ENCODE peak calls at places on chromosome 22, in nine cellular contexts. J is cardiac fibroblast, D is MCF 10A, F is NCI-H2029, Q is putamen, Z is C1 segment of cervical spinal cord, C is SW 1271, G is anterior cingulate cortex, L is A549. R is an unnamed sample.
A peak's percentile ranks its signal among the peaks of the same experiment; 100 is the strongest.

GRCh38 chr22:36966851-36967535 is 52.3 kb downstream of the TST start:
- DNase-seq in L (no peak), J (peak; percentile 19), G (no peak), D (peak; percentile 86), Z (no peak), F (no peak), Q (no peak), C (no peak), R (no peak)

GRCh38 chr22:37419916-37420655 is 7.2 kb downstream of the ELFN2 start:
- DNase-seq in Q (no peak), J (no peak), G (no peak), F (no peak), C (no peak), Z (no peak), L (no peak), D (peak; percentile 52), R (no peak)

GRCh38 chr22:20571531-20572007 is 64.2 kb downstream of the MED15 start:
- DNase-seq in J (peak; percentile 49), L (peak; percentile 21), D (peak; percentile 53), Z (no peak), Q (no peak), C (no peak), G (no peak), F (no peak), R (no peak)

GRCh38 chr22:37018815-37019308 is 385 bp downstream of the TST start:
- DNase-seq in G (no peak), J (peak; percentile 65), F (no peak), Z (no peak), C (peak; percentile 13), D (peak; percentile 36), L (peak; percentile 21), Q (no peak), R (no peak)

GRCh38 chr22:50059185-50059880 is 1.2 kb upstream of the TTLL8 start:
- DNase-seq in C (peak; percentile 4), Z (no peak), D (peak; percentile 3), J (peak; percentile 58), Q (no peak), F (no peak), G (no peak), L (peak; percentile 29), R (no peak)

GRCh38 chr22:22820626-22821025 is 67.0 kb upstream of the IGLL5 start:
- DNase-seq in J (no peak), Q (no peak), C (no peak), F (no peak), L (no peak), G (no peak), D (no peak), Z (no peak), R (no peak)

GRCh38 chr22:31926969-31927368 is 17.4 kb upstream of the YWHAH start:
- DNase-seq in C (no peak), Z (peak; percentile 32), J (no peak), D (peak; percentile 16), Q (peak; percentile 83), L (no peak), G (peak; percentile 77), F (no peak), R (no peak)

GRCh38 chr22:46061431-46062231 is 84.7 kb upstream of the WNT7B start:
- DNase-seq in L (no peak), Z (no peak), F (no peak), C (no peak), J (no peak), G (no peak), D (peak; percentile 39), Q (no peak), R (no peak)

GRCh38 chr22:30204742-30205111 is 41.8 kb downstream of the LIF start:
- DNase-seq in F (no peak), L (no peak), D (peak; percentile 89), C (no peak), Z (no peak), J (peak; percentile 88), Q (no peak), G (no peak), R (no peak)